ENCODE peak calls at places on chromosomes 16 and 17, in seven cellular contexts. One of them, this sample, is unnamed.

GRCh38 chr16:84511821-84512220 is 7.4 kb upstream of the MEAK7 start:
- DNase-seq in mucosa of descending colon: no peak
- DNase-seq in brain microvascular endothelial cell: no peak
- DNase-seq in neural progenitor cell: no peak
- DNase-seq in IMR-90: no peak
- DNase-seq in choroid plexus epithelial cell: no peak
- DNase-seq in ovary: peak
- DNase-seq in this sample: no peak

GRCh38 chr16:24988593-24989338 is 26.4 kb downstream of the ARHGAP17 start:
- DNase-seq in mucosa of descending colon: peak
- DNase-seq in brain microvascular endothelial cell: peak
- DNase-seq in neural progenitor cell: no peak
- DNase-seq in IMR-90: peak
- DNase-seq in choroid plexus epithelial cell: peak
- DNase-seq in ovary: no peak
- DNase-seq in this sample: peak

GRCh38 chr16:557463-558297 is 2.5 kb upstream of the PRR35 start:
- DNase-seq in mucosa of descending colon: no peak
- DNase-seq in brain microvascular endothelial cell: no peak
- DNase-seq in neural progenitor cell: no peak
- DNase-seq in IMR-90: no peak
- DNase-seq in choroid plexus epithelial cell: no peak
- DNase-seq in ovary: no peak
- DNase-seq in this sample: no peak

GRCh38 chr16:20020976-20021375 is 52.7 kb downstream of the GPR139 start:
- DNase-seq in mucosa of descending colon: no peak
- DNase-seq in brain microvascular endothelial cell: no peak
- DNase-seq in neural progenitor cell: no peak
- DNase-seq in IMR-90: no peak
- DNase-seq in choroid plexus epithelial cell: no peak
- DNase-seq in ovary: no peak
- DNase-seq in this sample: no peak

GRCh38 chr16:15796885-15797284 is 59.9 kb downstream of the MYH11 start:
- DNase-seq in mucosa of descending colon: no peak
- DNase-seq in brain microvascular endothelial cell: no peak
- DNase-seq in neural progenitor cell: no peak
- DNase-seq in IMR-90: no peak
- DNase-seq in choroid plexus epithelial cell: no peak
- DNase-seq in ovary: no peak
- DNase-seq in this sample: no peak

GRCh38 chr16:12119037-12119436 is 142.5 kb downstream of the SNX29 start:
- DNase-seq in mucosa of descending colon: no peak
- DNase-seq in brain microvascular endothelial cell: no peak
- DNase-seq in neural progenitor cell: no peak
- DNase-seq in IMR-90: no peak
- DNase-seq in choroid plexus epithelial cell: no peak
- DNase-seq in ovary: no peak
- DNase-seq in this sample: no peak

GRCh38 chr17:57784226-57784895 is 39.3 kb upstream of the CCDC182 start:
- DNase-seq in mucosa of descending colon: no peak
- DNase-seq in brain microvascular endothelial cell: no peak
- DNase-seq in neural progenitor cell: no peak
- DNase-seq in IMR-90: no peak
- DNase-seq in choroid plexus epithelial cell: no peak
- DNase-seq in ovary: no peak
- DNase-seq in this sample: no peak

GRCh38 chr16:56510544-56510943 is 9.3 kb downstream of the BBS2 start:
- DNase-seq in mucosa of descending colon: no peak
- DNase-seq in brain microvascular endothelial cell: no peak
- DNase-seq in neural progenitor cell: no peak
- DNase-seq in IMR-90: no peak
- DNase-seq in choroid plexus epithelial cell: no peak
- DNase-seq in ovary: no peak
- DNase-seq in this sample: no peak

GRCh38 chr17:67377727-67378443 is 804 bp downstream of the PITPNC1 start:
- DNase-seq in mucosa of descending colon: peak
- DNase-seq in brain microvascular endothelial cell: no peak
- DNase-seq in neural progenitor cell: peak
- DNase-seq in IMR-90: peak
- DNase-seq in choroid plexus epithelial cell: peak
- DNase-seq in ovary: peak
- DNase-seq in this sample: peak

GRCh38 chr16:50724237-50724747 is 17.6 kb upstream of the CYLD start:
- DNase-seq in mucosa of descending colon: no peak
- DNase-seq in brain microvascular endothelial cell: no peak
- DNase-seq in neural progenitor cell: no peak
- DNase-seq in IMR-90: no peak
- DNase-seq in choroid plexus epithelial cell: no peak
- DNase-seq in ovary: no peak
- DNase-seq in this sample: no peak

GRCh38 chr16:12516621-12517309 is 286.9 kb downstream of the CPPED1 start:
- DNase-seq in mucosa of descending colon: peak
- DNase-seq in brain microvascular endothelial cell: no peak
- DNase-seq in neural progenitor cell: no peak
- DNase-seq in IMR-90: no peak
- DNase-seq in choroid plexus epithelial cell: no peak
- DNase-seq in ovary: no peak
- DNase-seq in this sample: no peak

GRCh38 chr17:45016823-45017222 is 34.6 kb downstream of the DCAKD start:
- DNase-seq in mucosa of descending colon: no peak
- DNase-seq in brain microvascular endothelial cell: no peak
- DNase-seq in neural progenitor cell: peak
- DNase-seq in IMR-90: no peak
- DNase-seq in choroid plexus epithelial cell: no peak
- DNase-seq in ovary: no peak
- DNase-seq in this sample: no peak

GRCh38 chr16:48447428-48447827 is 62.2 kb upstream of the SIAH1 start:
- DNase-seq in mucosa of descending colon: no peak
- DNase-seq in brain microvascular endothelial cell: no peak
- DNase-seq in neural progenitor cell: no peak
- DNase-seq in IMR-90: no peak
- DNase-seq in choroid plexus epithelial cell: no peak
- DNase-seq in ovary: no peak
- DNase-seq in this sample: no peak

GRCh38 chr16:642189-643049 is 791 bp downstream of the MCRIP2 start:
- DNase-seq in mucosa of descending colon: peak
- DNase-seq in brain microvascular endothelial cell: no peak
- DNase-seq in neural progenitor cell: peak
- DNase-seq in IMR-90: no peak
- DNase-seq in choroid plexus epithelial cell: no peak
- DNase-seq in ovary: peak
- DNase-seq in this sample: no peak

GRCh38 chr16:17275076-17275732 is 195.6 kb downstream of the XYLT1 start:
- DNase-seq in mucosa of descending colon: peak
- DNase-seq in brain microvascular endothelial cell: no peak
- DNase-seq in neural progenitor cell: no peak
- DNase-seq in IMR-90: no peak
- DNase-seq in choroid plexus epithelial cell: no peak
- DNase-seq in ovary: no peak
- DNase-seq in this sample: no peak

GRCh38 chr17:42518046-42518754 is 17.8 kb upstream of the NAGLU start:
- DNase-seq in mucosa of descending colon: peak
- DNase-seq in brain microvascular endothelial cell: peak
- DNase-seq in neural progenitor cell: no peak
- DNase-seq in IMR-90: peak
- DNase-seq in choroid plexus epithelial cell: peak
- DNase-seq in ovary: peak
- DNase-seq in this sample: peak

GRCh38 chr17:80720624-80721577 is 176.3 kb downstream of the RPTOR start:
- DNase-seq in mucosa of descending colon: peak
- DNase-seq in brain microvascular endothelial cell: peak
- DNase-seq in neural progenitor cell: no peak
- DNase-seq in IMR-90: peak
- DNase-seq in choroid plexus epithelial cell: peak
- DNase-seq in ovary: no peak
- DNase-seq in this sample: no peak

GRCh38 chr17:68319420-68320162 is 28.3 kb downstream of the ARSG start:
- DNase-seq in mucosa of descending colon: no peak
- DNase-seq in brain microvascular endothelial cell: no peak
- DNase-seq in neural progenitor cell: no peak
- DNase-seq in IMR-90: no peak
- DNase-seq in choroid plexus epithelial cell: no peak
- DNase-seq in ovary: no peak
- DNase-seq in this sample: no peak

GRCh38 chr16:81778861-81779539 is at the start of gene PLCG2:
- DNase-seq in mucosa of descending colon: peak
- DNase-seq in brain microvascular endothelial cell: peak
- DNase-seq in neural progenitor cell: peak
- DNase-seq in IMR-90: no peak
- DNase-seq in choroid plexus epithelial cell: peak
- DNase-seq in ovary: peak
- DNase-seq in this sample: peak

GRCh38 chr17:4739122-4740024 is at the start of the genes CXCL16 and ZMYND15:
- DNase-seq in mucosa of descending colon: peak
- DNase-seq in brain microvascular endothelial cell: peak
- DNase-seq in neural progenitor cell: peak
- DNase-seq in IMR-90: no peak
- DNase-seq in choroid plexus epithelial cell: peak
- DNase-seq in ovary: peak
- DNase-seq in this sample: peak

GRCh38 chr17:80878876-80879722 is 112.5 kb upstream of the CHMP6 start:
- DNase-seq in mucosa of descending colon: no peak
- DNase-seq in brain microvascular endothelial cell: no peak
- DNase-seq in neural progenitor cell: no peak
- DNase-seq in IMR-90: no peak
- DNase-seq in choroid plexus epithelial cell: no peak
- DNase-seq in ovary: peak
- DNase-seq in this sample: no peak

GRCh38 chr16:9090101-9090959 is 1.1 kb upstream of the HAPSTR1 start:
- DNase-seq in mucosa of descending colon: peak
- DNase-seq in brain microvascular endothelial cell: no peak
- DNase-seq in neural progenitor cell: peak
- DNase-seq in IMR-90: no peak
- DNase-seq in choroid plexus epithelial cell: no peak
- DNase-seq in ovary: peak
- DNase-seq in this sample: no peak

DNA sequence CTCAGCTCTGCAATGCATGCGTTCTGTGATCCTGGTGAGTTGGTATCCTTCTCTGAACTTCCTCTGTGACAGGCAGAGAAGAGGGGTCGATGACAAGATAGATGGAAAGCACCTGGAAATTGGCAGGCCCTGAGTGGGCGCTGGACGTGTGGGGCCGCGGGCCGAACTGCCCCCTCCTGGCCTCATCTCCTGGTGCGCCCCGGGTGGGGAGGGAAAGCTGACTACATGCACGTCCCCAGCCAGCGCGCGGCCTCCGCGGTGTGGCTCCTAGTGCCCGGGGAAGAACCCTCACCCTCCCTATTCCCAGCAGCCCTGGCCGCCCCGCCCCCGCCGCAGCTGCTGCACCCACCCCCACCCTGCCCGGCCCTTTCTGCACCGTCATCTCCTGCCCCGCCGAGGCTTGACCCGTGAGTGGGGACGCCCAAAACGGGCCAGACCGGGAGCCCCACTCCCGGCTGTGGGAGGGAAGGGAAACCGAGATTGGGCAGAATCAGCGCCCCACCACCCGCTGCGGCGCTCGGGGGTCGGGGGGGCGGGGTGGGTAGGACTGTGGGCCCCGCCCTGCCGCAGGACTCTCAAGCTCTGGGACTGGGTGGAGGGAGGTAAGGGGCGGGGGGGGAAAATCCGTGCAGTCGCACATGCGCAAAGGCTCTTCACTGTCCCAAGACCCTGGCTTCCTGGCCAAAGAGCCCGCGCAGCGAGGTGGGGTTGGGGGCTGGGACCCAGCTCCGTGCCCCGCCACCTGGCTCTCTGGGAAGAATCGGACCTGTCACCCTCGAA is at the start of gene NOL3:
- DNase-seq in mucosa of descending colon: peak
- DNase-seq in brain microvascular endothelial cell: peak
- DNase-seq in neural progenitor cell: peak
- DNase-seq in IMR-90: peak
- DNase-seq in choroid plexus epithelial cell: peak
- DNase-seq in ovary: peak
- DNase-seq in this sample: peak
- TF ChIP-seq CTCF in mucosa of descending colon: no peak
- TF ChIP-seq CTCF in brain microvascular endothelial cell: peak
- TF ChIP-seq CTCF in neural progenitor cell: no peak
- TF ChIP-seq CTCF in IMR-90: peak
- TF ChIP-seq CTCF in choroid plexus epithelial cell: no peak
- TF ChIP-seq CTCF in ovary: no peak
- TF ChIP-seq CTCF in this sample: no peak

GRCh38 chr16:7137560-7138330 is 194.9 kb upstream of the RBFOX1 start:
- DNase-seq in mucosa of descending colon: no peak
- DNase-seq in brain microvascular endothelial cell: no peak
- DNase-seq in neural progenitor cell: no peak
- DNase-seq in IMR-90: no peak
- DNase-seq in choroid plexus epithelial cell: no peak
- DNase-seq in ovary: no peak
- DNase-seq in this sample: no peak

DNA sequence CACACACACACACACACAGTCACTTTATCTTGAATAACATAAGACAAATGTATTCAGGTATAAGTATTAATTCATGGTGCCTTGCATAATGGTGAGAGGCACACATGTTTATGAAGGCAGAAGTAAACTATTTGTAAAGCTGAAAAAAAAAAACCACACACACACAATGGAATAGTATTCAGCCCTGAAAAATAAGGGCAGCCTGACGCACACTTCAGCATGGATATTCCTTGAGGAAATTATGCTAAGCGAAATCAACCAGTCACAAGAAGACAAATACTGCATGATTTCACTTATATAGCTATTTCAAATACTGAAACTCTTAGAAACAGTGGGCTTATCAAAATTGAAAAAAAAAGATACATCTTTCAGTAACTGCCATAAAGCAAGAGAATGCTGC is 200.2 kb upstream of the RBFOX1 start:
- DNase-seq in mucosa of descending colon: no peak
- DNase-seq in brain microvascular endothelial cell: no peak
- DNase-seq in neural progenitor cell: no peak
- DNase-seq in IMR-90: no peak
- DNase-seq in choroid plexus epithelial cell: no peak
- DNase-seq in ovary: no peak
- DNase-seq in this sample: no peak
- TF ChIP-seq CTCF in mucosa of descending colon: no peak
- TF ChIP-seq CTCF in brain microvascular endothelial cell: no peak
- TF ChIP-seq CTCF in neural progenitor cell: no peak
- TF ChIP-seq CTCF in IMR-90: no peak
- TF ChIP-seq CTCF in choroid plexus epithelial cell: no peak
- TF ChIP-seq CTCF in ovary: no peak
- TF ChIP-seq CTCF in this sample: no peak

DNA sequence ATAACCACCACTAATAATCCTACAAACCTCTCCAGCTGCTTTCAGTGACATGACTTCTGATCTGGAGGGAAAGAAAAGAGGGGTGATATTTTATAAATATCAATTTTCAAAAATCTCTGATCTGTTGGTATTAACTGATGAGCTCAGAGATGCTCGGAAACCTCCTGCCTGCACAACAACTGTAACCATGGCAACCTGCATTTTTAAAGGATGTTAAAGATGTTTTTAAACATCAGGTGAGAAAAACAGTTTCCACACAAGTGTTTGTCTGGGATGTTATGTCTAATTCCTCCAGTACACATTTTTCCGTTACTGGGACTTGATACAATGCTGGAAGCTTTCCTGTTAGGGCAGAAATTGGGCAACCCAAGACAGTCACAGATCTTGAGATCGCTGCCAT is 533.8 kb downstream of the CDH13 start:
- DNase-seq in mucosa of descending colon: no peak
- DNase-seq in brain microvascular endothelial cell: no peak
- DNase-seq in neural progenitor cell: no peak
- DNase-seq in IMR-90: no peak
- DNase-seq in choroid plexus epithelial cell: no peak
- DNase-seq in ovary: no peak
- DNase-seq in this sample: no peak
- TF ChIP-seq CTCF in mucosa of descending colon: no peak
- TF ChIP-seq CTCF in brain microvascular endothelial cell: no peak
- TF ChIP-seq CTCF in neural progenitor cell: no peak
- TF ChIP-seq CTCF in IMR-90: no peak
- TF ChIP-seq CTCF in choroid plexus epithelial cell: no peak
- TF ChIP-seq CTCF in ovary: no peak
- TF ChIP-seq CTCF in this sample: no peak

GRCh38 chr16:30650369-30651123 is at the start of gene PRR14:
- DNase-seq in mucosa of descending colon: peak
- DNase-seq in brain microvascular endothelial cell: peak
- DNase-seq in neural progenitor cell: peak
- DNase-seq in IMR-90: peak
- DNase-seq in choroid plexus epithelial cell: peak
- DNase-seq in ovary: peak
- DNase-seq in this sample: peak
- TF ChIP-seq CTCF in mucosa of descending colon: peak
- TF ChIP-seq CTCF in brain microvascular endothelial cell: peak
- TF ChIP-seq CTCF in neural progenitor cell: peak
- TF ChIP-seq CTCF in IMR-90: peak
- TF ChIP-seq CTCF in choroid plexus epithelial cell: no peak
- TF ChIP-seq CTCF in ovary: peak
- TF ChIP-seq CTCF in this sample: no peak